ENCODE peak calls at places on chromosome 13, in nine cellular contexts. E, G, A, I, V, Q, K, R and T are unnamed samples.

GRCh38 chr13:109900723-109901122 is 114.3 kb upstream of the IRS2 start:
- DNase-seq in E (no peak), G (no peak), A (no peak), I (no peak), V (no peak), Q (no peak), K (no peak), R (no peak), T (no peak)

GRCh38 chr13:101499406-101499805 is 46.9 kb downstream of the ITGBL1 start:
- DNase-seq in E (no peak), G (no peak), A (no peak), I (no peak), V (peak; percentile 55), Q (no peak), K (no peak), R (peak; percentile 4), T (no peak)

GRCh38 chr13:33846306-33847062 is 28.5 kb downstream of the RFC3 start:
- DNase-seq in E (no peak), G (no peak), A (no peak), I (no peak), V (no peak), Q (no peak), K (no peak), R (no peak), T (no peak)

GRCh38 chr13:103539265-103539664 is 473.0 kb upstream of the SLC10A2 start:
- DNase-seq in E (no peak), G (no peak), A (no peak), I (peak; percentile 25), V (no peak), Q (no peak), K (no peak), R (no peak), T (peak; percentile 67)

GRCh38 chr13:45781553-45782326 is 69.8 kb downstream of the SIAH3 start:
- DNase-seq in E (no peak), G (no peak), A (peak; percentile 26), I (peak; percentile 29), V (peak; percentile 16), Q (peak; percentile 53), K (no peak), R (peak; percentile 47), T (no peak)

GRCh38 chr13:39910833-39911232 is 255.4 kb downstream of the COG6 start:
- DNase-seq in E (no peak), G (no peak), A (no peak), I (no peak), V (no peak), Q (peak; percentile 2), K (no peak), R (no peak), T (no peak)

GRCh38 chr13:111911754-111912452 is 155.0 kb upstream of the SOX1 start:
- DNase-seq in E (no peak), G (no peak), A (no peak), I (no peak), V (no peak), Q (no peak), K (peak; percentile 2), R (no peak), T (no peak)

GRCh38 chr13:30572859-30573275 is 44.9 kb upstream of the USPL1 start:
- DNase-seq in E (no peak), G (no peak), A (peak; percentile 29), I (no peak), V (peak; percentile 65), Q (peak; percentile 40), K (no peak), R (peak; percentile 25), T (no peak)

GRCh38 chr13:45149964-45150363 is 29.7 kb downstream of the GTF2F2 start:
- DNase-seq in E (no peak), G (no peak), A (no peak), I (no peak), V (no peak), Q (no peak), K (no peak), R (no peak), T (no peak)

GRCh38 chr13:113584870-113585671 is 518 bp downstream of the TFDP1 start:
- DNase-seq in E (no peak), G (peak; percentile 54), A (peak; percentile 18), I (no peak), V (no peak), Q (no peak), K (no peak), R (no peak), T (peak; percentile 33)

GRCh38 chr13:99207511-99207910 is 6.9 kb downstream of the UBAC2 start:
- DNase-seq in E (no peak), G (no peak), A (no peak), I (no peak), V (no peak), Q (no peak), K (no peak), R (no peak), T (no peak)

GRCh38 chr13:23771966-23772365 is 117.2 kb downstream of the MIPEP start:
- DNase-seq in E (no peak), G (no peak), A (no peak), I (no peak), V (no peak), Q (no peak), K (no peak), R (peak; percentile 92), T (no peak)

GRCh38 chr13:50123862-50124535 is 108.8 kb downstream of the KCNRG start:
- DNase-seq in E (peak; percentile 76), G (no peak), A (peak; percentile 89), I (peak; percentile 88), V (peak; percentile 96), Q (peak; percentile 95), K (peak; percentile 77), R (peak; percentile 95), T (no peak)

GRCh38 chr13:45120967-45121366 is 657 bp downstream of the GTF2F2 start:
- DNase-seq in E (no peak), G (no peak), A (no peak), I (no peak), V (no peak), Q (no peak), K (no peak), R (no peak), T (no peak)

GRCh38 chr13:33392794-33393371 is 107.3 kb upstream of the STARD13 start:
- DNase-seq in E (no peak), G (no peak), A (no peak), I (no peak), V (no peak), Q (no peak), K (no peak), R (no peak), T (no peak)

GRCh38 chr13:58795715-58796114 is 1164.2 kb downstream of the PCDH17 start:
- DNase-seq in E (no peak), G (no peak), A (no peak), I (no peak), V (no peak), Q (no peak), K (no peak), R (no peak), T (no peak)

GRCh38 chr13:66844933-66845332 is 385.2 kb downstream of the PCDH9 start:
- DNase-seq in E (no peak), G (no peak), A (no peak), I (no peak), V (no peak), Q (no peak), K (no peak), R (no peak), T (no peak)